ENCODE peak calls at places on chromosomes 12 and 14, in eight cellular contexts. F, I, C, W, G, X, B and N are unnamed samples.

GRCh38 chr12:31225656-31226535 is 100.1 kb downstream of the SINHCAF start:
- DNase-seq in C (peak), X (no peak), W (no peak), B (no peak), I (no peak), G (no peak), F (no peak), N (no peak)

GRCh38 chr12:79424109-79424721 is 266.5 kb downstream of the PAWR start:
- DNase-seq in C (peak), B (no peak), W (no peak), G (peak), X (peak), F (no peak), I (peak), N (no peak)

GRCh38 chr12:58537278-58537677 is 383.0 kb downstream of the LRIG3 start:
- DNase-seq in G (no peak), F (no peak), B (no peak), W (no peak), X (peak), I (no peak), C (peak), N (no peak)

GRCh38 chr12:101733166-101733565 is 6.1 kb downstream of the SYCP3 start:
- DNase-seq in C (no peak), F (no peak), X (no peak), G (no peak), B (no peak), W (no peak), I (no peak), N (no peak)

GRCh38 chr12:77161944-77162343 is 96.6 kb upstream of the E2F7 start:
- DNase-seq in I (no peak), C (no peak), W (no peak), B (no peak), G (no peak), X (no peak), F (no peak), N (no peak)

GRCh38 chr14:99574099-99574880 is 29.7 kb downstream of the CCDC85C start:
- DNase-seq in C (peak), I (no peak), B (peak), F (peak), X (peak), G (peak), W (peak), N (no peak)

GRCh38 chr14:42002139-42002538 is 395.5 kb downstream of the LRFN5 start:
- DNase-seq in F (no peak), X (peak), I (no peak), B (no peak), C (peak), G (no peak), W (no peak), N (no peak)

GRCh38 chr12:119940881-119941280 is 48.2 kb upstream of the BICDL1 start:
- DNase-seq in B (no peak), G (no peak), C (peak), X (peak), F (no peak), I (peak), W (no peak), N (no peak)

GRCh38 chr12:124455336-124455735 is 112.1 kb downstream of the NCOR2 start:
- DNase-seq in I (no peak), B (no peak), X (no peak), W (peak), C (no peak), F (no peak), G (no peak), N (no peak)

GRCh38 chr12:88556213-88556612 is 24.1 kb downstream of the KITLG start:
- DNase-seq in B (no peak), G (no peak), F (no peak), C (no peak), X (no peak), I (no peak), W (no peak), N (no peak)

GRCh38 chr14:96039633-96040311 is 610 bp downstream of the C14orf132 start:
- DNase-seq in X (peak), G (no peak), C (no peak), W (peak), F (no peak), I (no peak), B (peak), N (no peak)

GRCh38 chr12:54404061-54405004 is 14.7 kb downstream of the ITGA5 start:
- DNase-seq in B (peak), C (peak), F (no peak), X (peak), W (no peak), I (no peak), G (no peak), N (peak)

GRCh38 chr12:93884794-93885460 is 207.8 kb downstream of the CRADD start:
- DNase-seq in G (no peak), I (no peak), X (peak), W (no peak), C (no peak), F (no peak), B (peak), N (no peak)

GRCh38 chr14:50082784-50083466 is 33.4 kb downstream of the VCPKMT start:
- DNase-seq in G (no peak), C (peak), W (no peak), I (peak), F (no peak), B (no peak), X (peak), N (no peak)

GRCh38 chr14:55965851-55966250 is 152.4 kb upstream of the PELI2 start:
- DNase-seq in F (no peak), G (no peak), W (no peak), X (no peak), C (no peak), I (no peak), B (no peak), N (no peak)
- TF ChIP-seq CTCF in F (no peak), G (no peak), W (no peak), X (no peak), C (no peak), I (no peak), B (no peak), N (no peak)

GRCh38 chr14:35534130-35534883 is at the start of gene INSM2:
- DNase-seq in X (no peak), B (no peak), W (peak), I (no peak), G (no peak), C (peak), F (no peak), N (no peak)
- TF ChIP-seq CTCF in X (peak), B (peak), W (no peak), I (no peak), G (peak), C (peak), F (no peak), N (no peak)

DNA sequence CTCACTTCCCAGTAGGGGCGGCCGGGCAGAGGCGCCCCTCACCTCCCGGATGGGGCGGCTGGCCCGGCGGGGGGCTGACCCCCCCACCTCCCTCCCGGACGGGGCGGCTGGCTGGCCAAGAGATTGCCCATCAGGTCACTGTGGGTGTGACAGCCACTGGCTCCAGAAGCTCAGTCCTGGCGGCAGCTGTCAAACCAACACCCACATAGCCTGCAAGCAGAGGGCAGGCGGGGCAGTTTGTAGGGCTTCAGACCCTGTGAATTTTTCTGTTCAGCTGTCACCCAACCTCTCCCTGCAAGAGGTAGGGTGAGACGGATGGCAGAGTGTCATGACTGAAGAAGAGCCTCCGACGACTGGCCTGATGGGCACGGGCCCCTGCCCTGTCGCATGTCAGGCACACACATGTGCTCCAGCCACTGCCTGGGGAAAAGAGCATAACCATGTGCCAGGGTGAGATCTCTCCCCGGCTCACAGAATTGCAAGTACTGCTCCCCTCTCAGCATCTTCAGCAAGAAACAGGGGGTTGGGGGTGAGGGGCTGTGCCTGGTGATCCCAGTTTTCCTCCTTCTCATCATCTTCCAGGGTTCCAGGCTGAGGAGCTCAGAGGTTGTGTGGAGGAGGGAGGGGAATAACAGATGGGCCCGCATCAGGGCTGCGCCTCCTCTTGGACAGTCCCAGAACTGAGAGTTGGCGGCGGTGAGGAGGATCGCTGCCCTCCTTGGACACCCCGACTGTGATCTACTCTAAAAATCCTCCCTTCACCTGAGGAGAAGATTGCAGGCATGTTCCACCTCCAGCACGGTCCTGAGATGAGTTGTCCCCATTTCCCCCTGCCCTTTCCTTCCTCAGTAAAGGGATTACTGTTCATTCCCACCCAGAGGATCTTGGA is 11.2 kb upstream of the PRPH start:
- DNase-seq in I (no peak), X (no peak), B (no peak), G (no peak), C (no peak), W (no peak), F (no peak), N (no peak)
- TF ChIP-seq CTCF in I (no peak), X (peak), B (no peak), G (no peak), C (no peak), W (no peak), F (no peak), N (no peak)

GRCh38 chr14:24082411-24083080 is 11.2 kb downstream of the CPNE6 start:
- DNase-seq in F (no peak), X (no peak), I (no peak), G (no peak), W (no peak), B (no peak), C (no peak), N (no peak)
- TF ChIP-seq CTCF in F (no peak), X (no peak), I (no peak), G (no peak), W (no peak), B (no peak), C (no peak), N (no peak)